ENCODE peak calls at places on chromosomes 3 and 15, in four cellular contexts. T is A549, O is HepG2, B is H1. V is an unnamed sample.
A peak's percentile ranks its signal among the peaks of the same experiment; 100 is the strongest.

GRCh38 chr15:56886878-56887781 is 31.3 kb upstream of the TCF12 start:
- DNase-seq in O (peak; percentile 88), B (peak; percentile 68), T (peak; percentile 89), V (peak; percentile 95)

GRCh38 chr15:29103825-29104565 is 165.6 kb downstream of the NSMCE3 start:
- DNase-seq in B (peak; percentile 66), O (no peak), T (peak; percentile 70), V (peak; percentile 68)

GRCh38 chr15:101180620-101181307 is 71.1 kb downstream of the CHSY1 start:
- DNase-seq in O (no peak), T (no peak), B (no peak), V (no peak)

GRCh38 chr3:64104691-64105101 is 81.4 kb upstream of the PSMD6 start:
- DNase-seq in O (no peak), T (no peak), B (no peak), V (peak; percentile 87)

GRCh38 chr3:146536681-146537080 is 7.7 kb downstream of the PLSCR1 start:
- DNase-seq in O (no peak), T (no peak), B (no peak), V (no peak)

GRCh38 chr3:125160911-125161371 is 51.6 kb downstream of the SLC12A8 start:
- DNase-seq in T (no peak), B (no peak), O (no peak), V (peak; percentile 62)

GRCh38 chr3:146241523-146242240 is 9.2 kb downstream of the PLSCR4 start:
- DNase-seq in O (no peak), B (no peak), T (no peak), V (no peak)

GRCh38 chr3:127171320-127171719 is 21.6 kb upstream of the PRR23E start:
- DNase-seq in O (no peak), T (no peak), B (no peak), V (no peak)

GRCh38 chr3:42090973-42091731 is at the start of gene TRAK1:
- DNase-seq in B (no peak), T (no peak), O (no peak), V (no peak)

GRCh38 chr3:75272708-75273107 is 391.4 kb upstream of the FRG2C start:
- DNase-seq in T (no peak), B (no peak), O (no peak), V (peak; percentile 71)

GRCh38 chr15:51829360-51830278 is at the start of gene TMOD3:
- DNase-seq in B (peak; percentile 79), T (peak; percentile 95), O (peak; percentile 83), V (peak; percentile 87)

GRCh38 chr15:22885105-22885504 is 46.6 kb downstream of the NIPA2 start:
- DNase-seq in T (no peak), B (no peak), O (no peak), V (no peak)

GRCh38 chr15:22887157-22887951 is 48.9 kb downstream of the NIPA2 start:
- DNase-seq in B (no peak), O (no peak), T (no peak), V (peak; percentile 94)

GRCh38 chr15:22889146-22889818 is 50.8 kb downstream of the NIPA2 start:
- DNase-seq in B (no peak), O (no peak), T (no peak), V (no peak)

GRCh38 chr15:22890296-22890695 is 51.8 kb downstream of the NIPA2 start:
- DNase-seq in O (no peak), B (no peak), T (no peak), V (no peak)

GRCh38 chr15:22888120-22888859 is 49.8 kb downstream of the NIPA2 start:
- DNase-seq in B (no peak), O (no peak), T (peak; percentile 71), V (peak; percentile 99)
- TF ChIP-seq MAFK in B (no peak), O (no peak), T (no peak), V (no peak)

GRCh38 chr3:191502583-191502982 is 41.6 kb downstream of the PYDC2 start:
- DNase-seq in O (peak; percentile 1), T (no peak), B (no peak), V (no peak)

GRCh38 chr3:191500892-191501291 is 39.9 kb downstream of the PYDC2 start:
- DNase-seq in B (no peak), O (no peak), T (no peak), V (no peak)

DNA sequence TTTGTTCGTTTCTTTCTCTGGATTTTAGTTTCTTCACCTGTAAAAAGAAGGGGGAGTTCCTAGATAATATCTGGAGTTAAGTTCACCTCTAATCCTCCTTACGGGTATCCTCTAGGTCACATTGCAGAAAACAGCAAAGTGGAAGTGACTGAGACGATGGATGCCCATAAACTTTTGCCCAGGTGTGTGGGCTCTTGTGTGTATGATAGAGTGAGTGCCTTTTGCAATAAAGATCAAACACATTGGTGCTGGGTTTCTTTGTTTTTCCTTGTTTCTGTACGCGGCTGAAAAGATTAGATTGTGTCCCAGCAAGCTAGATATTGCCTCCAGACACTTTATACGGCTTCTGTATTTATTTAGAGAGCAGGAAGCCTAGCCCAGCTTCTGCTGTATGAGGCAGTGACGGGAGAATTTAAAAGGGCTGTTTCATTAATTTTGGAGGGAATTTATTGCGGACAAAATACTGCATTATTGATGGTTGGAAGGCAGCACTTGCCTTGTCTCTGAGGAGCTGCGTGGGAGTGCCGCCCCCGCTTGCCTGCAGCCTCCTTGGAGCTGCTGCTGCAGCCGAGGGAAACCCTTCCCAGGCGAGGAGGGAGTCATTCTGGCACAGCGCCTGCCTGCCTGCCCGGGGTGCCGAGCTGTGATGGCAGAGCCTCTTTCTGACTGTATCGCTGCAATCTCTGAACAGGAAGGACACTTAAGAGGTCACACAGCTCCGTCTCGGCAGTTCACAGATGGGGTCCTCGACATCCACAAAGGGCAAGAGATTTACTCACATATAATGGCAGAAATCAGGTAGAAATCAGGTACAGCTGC is 38.6 kb downstream of the PYDC2 start:
- DNase-seq in B (no peak), T (no peak), O (no peak), V (peak; percentile 16)
- TF ChIP-seq MAFK in B (no peak), T (no peak), O (no peak), V (no peak)

DNA sequence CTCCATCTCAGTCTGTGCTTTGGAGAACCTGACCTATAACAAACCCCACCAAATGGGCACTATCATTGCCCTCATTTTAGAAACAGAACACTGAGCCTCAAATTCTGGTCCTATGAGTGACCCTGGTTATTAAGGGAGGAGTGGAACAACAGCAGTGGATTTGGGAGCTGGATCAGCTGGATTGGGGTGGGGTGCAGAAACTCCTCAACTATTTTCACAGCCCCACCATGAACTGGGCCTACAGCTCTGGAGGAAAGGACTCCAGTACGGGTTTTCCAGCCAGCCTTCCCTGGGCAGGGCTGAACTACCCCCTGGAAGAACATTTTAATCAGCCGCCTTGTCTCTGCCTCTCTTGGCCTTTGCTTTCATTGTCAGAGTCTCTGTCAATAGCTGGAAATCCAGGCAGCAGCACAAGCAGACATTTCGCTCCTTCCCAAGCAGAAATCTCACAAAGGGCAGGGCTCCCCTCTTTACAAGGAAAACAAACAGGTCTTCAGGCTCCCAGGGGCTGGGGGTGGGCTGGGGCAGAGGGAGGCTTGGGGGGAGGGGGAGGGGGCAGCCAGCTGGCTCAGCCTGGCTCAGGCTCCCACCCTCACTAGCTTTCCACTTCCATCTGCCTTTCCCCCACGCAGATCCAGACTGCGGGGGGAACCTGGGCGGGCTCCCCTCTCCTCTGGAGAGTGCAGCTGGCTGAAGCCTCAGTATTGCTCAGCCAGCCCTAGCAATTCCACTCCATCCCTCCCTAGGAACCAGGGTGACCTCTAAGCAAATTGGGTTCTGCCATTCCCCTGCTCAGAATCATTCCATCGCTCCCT is 13.7 kb upstream of the TLE3 start:
- DNase-seq in O (no peak), T (peak; percentile 75), B (peak; percentile 60), V (peak; percentile 73)
- TF ChIP-seq MAFK in O (no peak), T (no peak), B (no peak), V (no peak)

GRCh38 chr3:32882603-32883025 is 64.8 kb downstream of the TRIM71 start:
- DNase-seq in O (no peak), T (no peak), B (no peak), V (no peak)

GRCh38 chr3:32882180-32882579 is 64.4 kb downstream of the TRIM71 start:
- DNase-seq in B (no peak), T (no peak), O (no peak), V (no peak)

GRCh38 chr3:32881624-32882023 is 63.8 kb downstream of the TRIM71 start:
- DNase-seq in T (no peak), O (no peak), B (no peak), V (no peak)

GRCh38 chr3:32877598-32877997 is 59.8 kb downstream of the TRIM71 start:
- DNase-seq in T (no peak), B (no peak), O (no peak), V (no peak)

GRCh38 chr3:32880225-32880624 is 62.4 kb downstream of the TRIM71 start:
- DNase-seq in T (no peak), B (no peak), O (no peak), V (no peak)
- TF ChIP-seq MAFK in T (no peak), B (no peak), O (no peak), V (no peak)